ENCODE peak calls at places on chromosomes 16 and 17, in ten cellular contexts. B, X, N, Q, Y, W, D, Z, I and O are unnamed samples.

GRCh38 chr17:62617894-62618472 is 9.5 kb upstream of the MRC2 start:
- DNase-seq in B (peak; percentile 38), X (no peak), N (no peak), Q (no peak), Y (no peak), W (no peak), D (no peak), Z (no peak), I (no peak), O (no peak)

GRCh38 chr17:4759776-4760236 is 11.9 kb upstream of the TM4SF5 start:
- DNase-seq in B (no peak), X (no peak), N (no peak), Q (no peak), Y (no peak), W (no peak), D (no peak), Z (no peak), I (no peak), O (no peak)

GRCh38 chr17:72338847-72339790 is 218.3 kb downstream of the SOX9 start:
- DNase-seq in B (peak; percentile 99), X (no peak), N (no peak), Q (no peak), Y (no peak), W (no peak), D (peak; percentile 78), Z (no peak), I (peak; percentile 81), O (peak; percentile 78)

GRCh38 chr17:59830007-59830630 is 62.6 kb downstream of the TUBD1 start:
- DNase-seq in B (peak; percentile 82), X (no peak), N (no peak), Q (no peak), Y (no peak), W (no peak), D (no peak), Z (no peak), I (no peak), O (no peak)

GRCh38 chr17:59859444-59860025 is 33.2 kb downstream of the TUBD1 start:
- DNase-seq in B (peak; percentile 54), X (no peak), N (peak; percentile 47), Q (no peak), Y (no peak), W (no peak), D (no peak), Z (no peak), I (no peak), O (no peak)

GRCh38 chr17:62869885-62870580 is 61.9 kb upstream of the MARCHF10 start:
- DNase-seq in B (peak; percentile 70), X (no peak), N (no peak), Q (no peak), Y (no peak), W (no peak), D (peak; percentile 47), Z (no peak), I (peak; percentile 25), O (no peak)

GRCh38 chr17:29165800-29166506 is 14.2 kb downstream of the MYO18A start:
- DNase-seq in B (no peak), X (no peak), N (no peak), Q (no peak), Y (no peak), W (no peak), D (no peak), Z (no peak), I (no peak), O (no peak)

GRCh38 chr16:85940214-85940613 is 41.3 kb downstream of the IRF8 start:
- DNase-seq in B (peak; percentile 4), X (no peak), N (no peak), Q (no peak), Y (no peak), W (no peak), D (no peak), Z (no peak), I (no peak), O (no peak)

GRCh38 chr17:30290696-30291570 is 811 bp downstream of the BLMH start:
- DNase-seq in B (peak; percentile 35), X (peak; percentile 28), N (peak; percentile 58), Q (peak; percentile 55), Y (peak; percentile 40), W (no peak), D (peak; percentile 85), Z (no peak), I (peak; percentile 45), O (no peak)

GRCh38 chr17:65864409-65864808 is 303.0 kb upstream of the AXIN2 start:
- DNase-seq in B (no peak), X (no peak), N (no peak), Q (no peak), Y (no peak), W (no peak), D (no peak), Z (no peak), I (no peak), O (no peak)

GRCh38 chr17:42843358-42843934 is 934 bp upstream of the AOC2 start:
- DNase-seq in B (peak; percentile 54), X (no peak), N (peak; percentile 56), Q (no peak), Y (peak; percentile 33), W (no peak), D (peak; percentile 42), Z (no peak), I (peak; percentile 30), O (no peak)

GRCh38 chr16:19400709-19401108 is 17.0 kb upstream of the TMC5 start:
- DNase-seq in B (no peak), X (no peak), N (peak; percentile 14), Q (no peak), Y (no peak), W (no peak), D (no peak), Z (no peak), I (no peak), O (no peak)

GRCh38 chr16:66416136-66416535 is 11.0 kb upstream of the BEAN1 start:
- DNase-seq in B (no peak), X (no peak), N (no peak), Q (no peak), Y (no peak), W (no peak), D (no peak), Z (no peak), I (no peak), O (peak; percentile 1)

GRCh38 chr16:88194397-88195020 is 188.2 kb upstream of the ZNF469 start:
- DNase-seq in B (peak; percentile 5), X (peak; percentile 41), N (no peak), Q (no peak), Y (no peak), W (no peak), D (no peak), Z (no peak), I (no peak), O (no peak)

GRCh38 chr17:62775876-62776275 is 32.2 kb downstream of the MARCHF10 start:
- DNase-seq in B (peak; percentile 34), X (no peak), N (no peak), Q (no peak), Y (no peak), W (no peak), D (no peak), Z (no peak), I (no peak), O (no peak)

GRCh38 chr16:899678-900060 is 71.1 kb downstream of the LMF1 start:
- DNase-seq in B (no peak), X (peak; percentile 10), N (no peak), Q (no peak), Y (no peak), W (no peak), D (no peak), Z (no peak), I (no peak), O (no peak)

GRCh38 chr16:74168445-74168844 is 128.2 kb upstream of the PSMD7 start:
- DNase-seq in B (no peak), X (no peak), N (no peak), Q (no peak), Y (no peak), W (no peak), D (no peak), Z (no peak), I (no peak), O (no peak)

GRCh38 chr16:22075043-22075757 is 17.1 kb upstream of the VWA3A start:
- DNase-seq in B (peak; percentile 36), X (no peak), N (no peak), Q (no peak), Y (no peak), W (no peak), D (peak; percentile 39), Z (no peak), I (no peak), O (no peak)

GRCh38 chr17:45309400-45309799 is 7.4 kb downstream of the MAP3K14 start:
- DNase-seq in B (no peak), X (no peak), N (no peak), Q (no peak), Y (no peak), W (no peak), D (no peak), Z (no peak), I (no peak), O (no peak)
- H3K27ac ChIP-seq in B (no peak overlapping the region), X (peak overlapping the region; percentile 94), N (no peak overlapping the region), Q (peak overlapping the region; percentile 65), Y (no peak overlapping the region), W (no peak overlapping the region), D (no peak overlapping the region), Z (no peak overlapping the region), I (no peak overlapping the region), O (peak overlapping the region; percentile 97)

DNA sequence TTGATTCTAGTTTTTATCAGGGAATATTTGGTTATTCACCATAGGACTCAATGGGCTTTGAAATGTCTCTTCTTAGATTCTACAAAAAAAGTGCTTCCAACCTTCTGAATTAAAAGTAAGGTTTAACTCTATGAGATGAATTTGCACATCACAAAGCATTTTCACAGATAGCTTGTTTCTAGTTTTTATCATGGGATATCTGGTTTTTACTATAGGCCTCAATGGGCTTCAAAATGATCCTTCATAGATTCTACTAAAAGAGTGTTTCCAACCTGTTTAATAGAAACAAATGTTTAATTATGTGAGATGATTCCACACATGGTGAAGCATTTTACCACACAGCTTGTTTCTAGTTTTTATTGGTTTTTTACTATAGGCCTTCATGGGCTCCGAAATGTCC is 560.7 kb downstream of the KCNJ18 start:
- DNase-seq in B (no peak), X (no peak), N (no peak), Q (no peak), Y (no peak), W (no peak), D (no peak), Z (no peak), I (no peak), O (no peak)
- H3K9me3 ChIP-seq in B (no peaks in the 10 kb centered on the region), X (no peaks in the 10 kb centered on the region), N (peaks cover 94% of the 10 kb centered on the region), Q (no peaks in the 10 kb centered on the region), Y (no peaks in the 10 kb centered on the region), W (no peaks in the 10 kb centered on the region), D (peaks cover 13% of the 10 kb centered on the region), Z (peaks cover 12% of the 10 kb centered on the region), I (peaks cover 4% of the 10 kb centered on the region), O (no peaks in the 10 kb centered on the region)

GRCh38 chr17:40561871-40562611 is 3.2 kb downstream of the CCR7 start:
- DNase-seq in B (no peak), X (no peak), N (peak; percentile 51), Q (no peak), Y (no peak), W (no peak), D (no peak), Z (peak; percentile 55), I (no peak), O (no peak)
- H3K4me3 ChIP-seq in B (no peak overlapping the region), X (no peak overlapping the region), N (no peak overlapping the region), Q (peak overlapping the region; percentile 34), Y (no peak overlapping the region), W (peak overlapping the region; percentile 87), D (no peak overlapping the region), Z (peak overlapping the region; percentile 98), I (no peak overlapping the region), O (no peak overlapping the region)

GRCh38 chr16:50278251-50278650 is 11.9 kb downstream of the ADCY7 start:
- DNase-seq in B (no peak), X (no peak), N (no peak), Q (no peak), Y (no peak), W (no peak), D (no peak), Z (no peak), I (no peak), O (no peak)
- H3K27ac ChIP-seq in B (no peak overlapping the region), X (no peak overlapping the region), N (no peak overlapping the region), Q (no peak overlapping the region), Y (no peak overlapping the region), W (peak overlapping the region; percentile 64), D (no peak overlapping the region), Z (peak overlapping the region; percentile 62), I (no peak overlapping the region), O (no peak overlapping the region)